ENCODE peak calls at places on chromosomes 1 and 21, in nine cellular contexts. A is astrocyte, M is transverse colon, V is breast epithelium, X is brain microvascular endothelial cell, Z is left ventricle myocardium inferior, N is right lobe of liver, L is heart left ventricle, S is Peyer's patch. F is an unnamed sample. For H3K27me3, the result is how much of the 10 kb centered on the place peaks cover.

GRCh38 chr1:8800416-8800815 is 17.0 kb downstream of the RERE start:
- DNase-seq in A (no peak), M (no peak), V (no peak), X (no peak), Z (no peak), N (no peak), L (no peak), S (no peak), F (no peak)

GRCh38 chr1:63623952-63624351 is 30.7 kb downstream of the PGM1 start:
- DNase-seq in A (no peak), M (no peak), V (no peak), X (no peak), Z (no peak), N (no peak), L (no peak), S (no peak), F (no peak)

GRCh38 chr1:234916840-234917239 is 211.8 kb downstream of the TOMM20 start:
- DNase-seq in A (no peak), M (no peak), V (no peak), X (no peak), Z (no peak), N (peak), L (no peak), S (no peak), F (no peak)

GRCh38 chr1:52955129-52955970 is 28.3 kb downstream of the SCP2 start:
- DNase-seq in A (peak), M (no peak), V (no peak), X (peak), Z (no peak), N (no peak), L (no peak), S (no peak), F (no peak)

GRCh38 chr1:14994148-14994547 is 159.4 kb upstream of the TMEM51 start:
- DNase-seq in A (no peak), M (no peak), V (no peak), X (no peak), Z (no peak), N (no peak), L (no peak), S (no peak), F (no peak)

GRCh38 chr1:55064861-55065263 is 25.5 kb downstream of the PCSK9 start:
- DNase-seq in A (peak), M (no peak), V (peak), X (no peak), Z (peak), N (peak), L (peak), S (no peak), F (no peak)

GRCh38 chr1:203145321-203146041 is 18.0 kb downstream of the ADORA1 start:
- DNase-seq in A (no peak), M (no peak), V (no peak), X (no peak), Z (no peak), N (no peak), L (peak), S (no peak), F (no peak)

GRCh38 chr1:61140778-61141177 is 58.4 kb downstream of the NFIA start:
- DNase-seq in A (no peak), M (no peak), V (no peak), X (no peak), Z (no peak), N (no peak), L (no peak), S (no peak), F (no peak)

GRCh38 chr1:168408531-168409242 is 128.0 kb downstream of the TBX19 start:
- DNase-seq in A (peak), M (no peak), V (no peak), X (peak), Z (no peak), N (no peak), L (no peak), S (no peak), F (no peak)

GRCh38 chr21:41321211-41321907 is 4.8 kb downstream of the FAM3B start:
- DNase-seq in A (no peak), M (no peak), V (no peak), X (no peak), Z (no peak), N (no peak), L (no peak), S (peak), F (no peak)

GRCh38 chr1:175810305-175810704 is 66.9 kb upstream of the TNR start:
- DNase-seq in A (no peak), M (no peak), V (no peak), X (no peak), Z (no peak), N (no peak), L (no peak), S (no peak), F (no peak)

GRCh38 chr21:17463441-17463840 is 49.4 kb upstream of the CXADR start:
- DNase-seq in A (peak), M (no peak), V (no peak), X (peak), Z (no peak), N (no peak), L (no peak), S (no peak), F (no peak)

GRCh38 chr1:200319143-200319542 is 90.7 kb downstream of the ZNF281 start:
- DNase-seq in A (no peak), M (no peak), V (no peak), X (no peak), Z (no peak), N (no peak), L (no peak), S (no peak), F (no peak)

GRCh38 chr21:38341546-38342012 is 84.8 kb downstream of the KCNJ15 start:
- DNase-seq in A (no peak), M (no peak), V (no peak), X (no peak), Z (no peak), N (no peak), L (no peak), S (no peak), F (peak)

GRCh38 chr21:44267655-44268142 is 6.0 kb upstream of the DNMT3L start:
- DNase-seq in A (no peak), M (peak), V (no peak), X (no peak), Z (no peak), N (no peak), L (no peak), S (peak), F (no peak)

GRCh38 chr1:212702672-212703071 is 3.0 kb upstream of the BATF3 start:
- DNase-seq in A (no peak), M (no peak), V (no peak), X (no peak), Z (no peak), N (no peak), L (no peak), S (no peak), F (no peak)

GRCh38 chr1:188706742-188707141 is 1770.9 kb downstream of the BRINP3 start:
- DNase-seq in A (peak), M (no peak), V (no peak), X (peak), Z (no peak), N (no peak), L (no peak), S (no peak), F (no peak)

GRCh38 chr1:65255088-65256050 is 54.0 kb upstream of the DNAJC6 start:
- DNase-seq in A (no peak), M (no peak), V (no peak), X (no peak), Z (no peak), N (no peak), L (no peak), S (no peak), F (no peak)

GRCh38 chr1:198638441-198638840 is 399 bp upstream of the PTPRC start:
- DNase-seq in A (no peak), M (no peak), V (no peak), X (no peak), Z (no peak), N (no peak), L (no peak), S (no peak), F (no peak)
- H3K27ac ChIP-seq in A (no peak), M (peak), V (no peak), X (no peak), Z (no peak), N (no peak), L (no peak), S (peak), F (no peak)

GRCh38 chr1:31577515-31578191 is 1.3 kb downstream of the TINAGL1 start:
- DNase-seq in A (peak), M (no peak), V (no peak), X (no peak), Z (no peak), N (no peak), L (peak), S (no peak), F (no peak)
- H3K4me3 ChIP-seq in A (no peak), M (peak), V (peak), X (peak), Z (peak), N (peak), L (peak), S (peak), F (peak)

GRCh38 chr1:7375781-7376660 is 395.1 kb upstream of the VAMP3 start:
- DNase-seq in A (no peak), M (no peak), V (peak), X (no peak), Z (no peak), N (peak), L (no peak), S (no peak), F (no peak)

GRCh38 chr1:7373936-7374760 is 396.9 kb upstream of the VAMP3 start:
- DNase-seq in A (peak), M (no peak), V (no peak), X (no peak), Z (no peak), N (peak), L (no peak), S (no peak), F (no peak)

GRCh38 chr1:7374761-7375160 is 396.3 kb upstream of the VAMP3 start:
- DNase-seq in A (no peak), M (no peak), V (no peak), X (no peak), Z (no peak), N (peak), L (no peak), S (no peak), F (no peak)

GRCh38 chr1:7376676-7377075 is 394.4 kb upstream of the VAMP3 start:
- DNase-seq in A (no peak), M (no peak), V (peak), X (no peak), Z (no peak), N (peak), L (no peak), S (no peak), F (no peak)

DNA sequence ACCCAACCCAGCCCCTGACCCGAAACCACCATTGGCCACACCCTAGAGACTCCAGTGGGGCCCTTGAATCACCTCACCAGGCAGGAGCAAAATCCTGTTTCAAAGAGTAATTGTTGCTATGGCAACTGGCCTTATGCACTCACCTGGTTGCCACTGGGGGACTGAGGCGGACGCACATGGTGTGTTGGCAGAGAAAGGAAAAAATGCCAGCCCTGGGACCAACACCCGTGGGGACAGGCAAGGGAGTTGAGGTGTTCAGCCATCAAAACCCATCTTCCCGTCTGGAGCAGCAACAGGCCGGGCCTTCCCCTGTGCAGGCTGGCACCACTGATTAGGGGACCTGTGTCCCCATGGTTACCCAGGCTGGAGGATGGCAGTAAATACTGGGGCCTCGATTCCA is 395.8 kb upstream of the VAMP3 start:
- DNase-seq in A (no peak), M (no peak), V (peak), X (no peak), Z (no peak), N (peak), L (no peak), S (no peak), F (no peak)
- H3K27me3 ChIP-seq in A (under half), M (under half), V (under half), X (under half), Z (under half), N (under half), L (under half), S (under half), F (under half)

DNA sequence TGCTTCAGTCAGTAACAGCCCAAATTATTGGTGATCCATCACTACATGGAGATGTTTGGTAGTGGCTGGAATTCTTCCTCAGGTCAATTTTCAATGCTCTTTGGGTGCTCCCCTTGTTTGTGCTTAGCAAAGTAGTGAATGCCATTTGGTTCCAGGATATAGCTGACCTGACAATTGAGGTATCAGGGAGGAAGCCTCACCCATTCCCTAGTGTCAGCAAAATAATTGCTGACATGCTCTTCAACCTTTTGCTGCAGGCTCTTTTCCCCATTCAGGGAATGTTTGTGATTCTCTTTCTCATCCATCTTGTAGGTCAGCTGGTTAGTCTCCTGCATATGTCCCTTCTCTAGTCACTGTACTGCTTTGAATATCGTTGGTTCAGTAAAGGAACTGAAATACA is 7.1 kb upstream of the OR10K1 start:
- DNase-seq in A (no peak), M (no peak), V (no peak), X (no peak), Z (no peak), N (no peak), L (no peak), S (no peak), F (no peak)
- H3K27ac ChIP-seq in A (no peak), M (no peak), V (no peak), X (no peak), Z (no peak), N (no peak), L (no peak), S (no peak), F (no peak)

GRCh38 chr1:90725961-90726715 is 9.0 kb upstream of the BARHL2 start:
- DNase-seq in A (no peak), M (no peak), V (no peak), X (no peak), Z (no peak), N (no peak), L (no peak), S (no peak), F (no peak)

GRCh38 chr1:90725341-90725960 is 8.3 kb upstream of the BARHL2 start:
- DNase-seq in A (no peak), M (no peak), V (no peak), X (no peak), Z (no peak), N (no peak), L (no peak), S (no peak), F (no peak)

GRCh38 chr1:90723561-90724108 is 6.5 kb upstream of the BARHL2 start:
- DNase-seq in A (no peak), M (no peak), V (no peak), X (no peak), Z (no peak), N (no peak), L (no peak), S (no peak), F (no peak)

GRCh38 chr1:90724361-90724760 is 7.3 kb upstream of the BARHL2 start:
- DNase-seq in A (no peak), M (no peak), V (no peak), X (no peak), Z (no peak), N (no peak), L (no peak), S (no peak), F (no peak)

DNA sequence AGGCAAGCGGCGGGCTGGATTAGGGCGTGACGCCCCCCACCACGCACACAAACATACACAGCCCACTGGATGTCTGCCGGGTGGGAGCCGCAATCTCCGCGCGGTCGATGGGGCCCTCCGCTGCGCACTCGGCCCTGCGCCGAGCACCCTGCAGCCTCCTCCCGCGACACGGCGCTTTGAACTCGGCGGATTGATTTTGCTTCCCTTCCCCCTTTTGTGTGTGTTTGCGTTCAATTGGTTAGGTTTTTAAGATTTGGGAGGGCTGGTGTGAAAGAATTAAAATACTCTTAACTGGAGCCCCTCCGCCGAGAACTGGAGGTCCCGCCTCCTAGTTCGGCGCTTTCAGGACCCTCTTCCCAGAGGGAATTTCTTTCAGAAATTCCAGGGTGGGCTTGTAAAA is 7.8 kb upstream of the BARHL2 start:
- DNase-seq in A (no peak), M (no peak), V (no peak), X (no peak), Z (no peak), N (no peak), L (no peak), S (no peak), F (no peak)
- H3K4me3 ChIP-seq in A (no peak), M (no peak), V (peak), X (no peak), Z (peak), N (no peak), L (peak), S (no peak), F (peak)

F was measured in thoracic aorta.